ENCODE peak calls at places on chromosomes 13 and 19, in six cellular contexts. K is amygdala; G is stimulated activated CD4-positive, alpha-beta T cell treated with anti-CD3 and anti-CD28 coated beads, Interleukin-1b, Interleukin-23, amount 100 ng/mL, for 24 hours; U is HTR-8/SVneo; M is NCI-H1092 treated with DMSO at 0.1 percent for 48 hours; Y is midbrain. E is an unnamed sample.

GRCh38 chr13:101575591-101575990 is 123.1 kb downstream of the ITGBL1 start:
- DNase-seq in G (no peak), K (no peak), M (no peak), U (no peak), Y (no peak), E (no peak)

GRCh38 chr19:1942078-1942933 is 1.3 kb downstream of the CSNK1G2 start:
- DNase-seq in U (peak), K (peak), M (peak), G (no peak), Y (peak), E (peak)

GRCh38 chr19:47158879-47159509 is 28.4 kb downstream of the SAE1 start:
- DNase-seq in M (no peak), U (no peak), Y (no peak), G (no peak), K (no peak), E (no peak)

GRCh38 chr13:106573855-106574254 is 5.9 kb upstream of the ARGLU1 start:
- DNase-seq in M (no peak), G (no peak), U (no peak), K (no peak), Y (no peak), E (no peak)

GRCh38 chr13:88751994-88752393 is 1080.8 kb downstream of the SLITRK5 start:
- DNase-seq in K (no peak), Y (no peak), G (no peak), M (no peak), U (no peak), E (no peak)

GRCh38 chr13:111912453-111912866 is 154.5 kb upstream of the SOX1 start:
- DNase-seq in U (no peak), M (no peak), Y (no peak), G (no peak), K (no peak), E (no peak)

GRCh38 chr19:41218249-41218614 is 791 bp upstream of the AXL start:
- DNase-seq in G (no peak), M (no peak), U (no peak), K (no peak), Y (no peak), E (no peak)

GRCh38 chr13:76828316-76828741 is 57.9 kb downstream of the KCTD12 start:
- DNase-seq in K (no peak), U (no peak), Y (no peak), G (no peak), M (no peak), E (no peak)

GRCh38 chr13:20136781-20137703 is 23.8 kb downstream of the GJA3 start:
- DNase-seq in G (no peak), Y (no peak), K (no peak), M (no peak), U (no peak), E (no peak)

GRCh38 chr13:111304041-111304544 is 16.3 kb upstream of the TEX29 start:
- DNase-seq in G (no peak), M (no peak), Y (no peak), U (no peak), K (no peak), E (no peak)